ENCODE peak calls at places on chromosome 17, in ten cellular contexts. H, Q, N, M, G, O, B, Z, X and V are unnamed samples.
A peak's percentile ranks its signal among the peaks of the same experiment; 100 is the strongest.

GRCh38 chr17:76567634-76568432 is 17.8 kb downstream of the ST6GALNAC2 start:
- DNase-seq in B (no peak), X (no peak), H (no peak), M (no peak), Q (no peak), O (no peak), N (no peak), G (no peak), Z (no peak), V (no peak)

GRCh38 chr17:11948791-11949190 is 48.5 kb downstream of the ZNF18 start:
- DNase-seq in B (no peak), Z (no peak), M (no peak), N (no peak), X (no peak), G (no peak), O (no peak), H (peak; percentile 72), Q (peak; percentile 22), V (no peak)

GRCh38 chr17:9973689-9974459 is 68.8 kb upstream of the RCVRN start:
- DNase-seq in M (no peak), G (no peak), Z (no peak), Q (no peak), H (no peak), O (no peak), X (no peak), B (no peak), N (no peak), V (no peak)

GRCh38 chr17:76473541-76473985 is 6.2 kb downstream of the AANAT start:
- DNase-seq in G (no peak), H (no peak), N (no peak), Q (no peak), Z (no peak), X (no peak), O (no peak), B (no peak), M (no peak), V (no peak)

GRCh38 chr17:3710951-3711383 is 12.7 kb upstream of the HASPIN start:
- DNase-seq in H (peak; percentile 82), B (no peak), X (peak; percentile 54), Q (peak; percentile 24), G (no peak), N (peak; percentile 40), O (peak; percentile 35), M (peak; percentile 75), Z (no peak), V (no peak)

GRCh38 chr17:66508896-66509843 is 206.8 kb downstream of the PRKCA start:
- DNase-seq in Q (peak; percentile 84), X (peak; percentile 42), O (no peak), H (peak; percentile 94), N (no peak), G (no peak), B (no peak), Z (no peak), M (peak; percentile 58), V (no peak)

GRCh38 chr17:47978324-47978723 is 7.4 kb downstream of the CDK5RAP3 start:
- DNase-seq in X (peak; percentile 15), N (peak; percentile 16), Z (peak; percentile 52), O (peak; percentile 10), H (peak; percentile 69), G (peak; percentile 52), M (peak; percentile 45), B (no peak), Q (no peak), V (no peak)

GRCh38 chr17:18993876-18994275 is 10.7 kb downstream of the FAM83G start:
- DNase-seq in G (no peak), O (no peak), H (peak; percentile 27), Q (no peak), M (no peak), N (no peak), Z (no peak), X (no peak), B (no peak), V (no peak)